ENCODE peak calls at places on chromosome 13, in eight cellular contexts. X, O, D, A, R, N, S and W are unnamed samples.

GRCh38 chr13:110261166-110262081 is 45.5 kb downstream of the COL4A1 start:
- DNase-seq in N (no peak), S (no peak), O (no peak), A (no peak), X (no peak), D (no peak), R (no peak), W (no peak)

GRCh38 chr13:44619651-44620050 is 43.5 kb upstream of the TSC22D1 start:
- DNase-seq in X (no peak), O (no peak), N (no peak), S (no peak), D (no peak), A (no peak), R (no peak), W (no peak)

GRCh38 chr13:44713793-44714469 is 137.8 kb upstream of the TSC22D1 start:
- DNase-seq in D (no peak), S (no peak), O (no peak), A (peak), R (peak), N (no peak), X (peak), W (no peak)

GRCh38 chr13:113539176-113539575 is 45.4 kb upstream of the TFDP1 start:
- DNase-seq in N (no peak), R (no peak), O (no peak), X (no peak), A (no peak), D (no peak), S (no peak), W (no peak)

GRCh38 chr13:113788413-113789135 is 29.5 kb downstream of the TMEM255B start:
- DNase-seq in S (no peak), D (no peak), X (no peak), O (no peak), N (no peak), A (no peak), R (no peak), W (no peak)

GRCh38 chr13:101398191-101398590 is 18.1 kb downstream of the NALCN start:
- DNase-seq in O (no peak), S (no peak), X (peak), D (no peak), N (no peak), R (peak), A (no peak), W (no peak)

GRCh38 chr13:21884299-21884878 is 213.5 kb downstream of the FGF9 start:
- DNase-seq in X (no peak), D (no peak), A (no peak), O (no peak), R (no peak), S (peak), N (no peak), W (peak)

GRCh38 chr13:27024781-27025492 is 146.7 kb downstream of the USP12 start:
- DNase-seq in X (no peak), O (no peak), D (no peak), A (no peak), S (no peak), N (no peak), R (no peak), W (no peak)

GRCh38 chr13:39036212-39036611 is 1.7 kb downstream of the PROSER1 start:
- DNase-seq in R (peak), D (no peak), X (peak), O (no peak), N (no peak), A (no peak), S (peak), W (no peak)

GRCh38 chr13:45063261-45063870 is 56.9 kb upstream of the GTF2F2 start:
- DNase-seq in R (peak), S (no peak), O (no peak), A (no peak), N (no peak), D (no peak), X (no peak), W (no peak)

GRCh38 chr13:42420304-42420703 is 148.4 kb downstream of the AKAP11 start:
- DNase-seq in X (no peak), N (peak), R (no peak), O (peak), D (no peak), A (no peak), S (no peak), W (no peak)

GRCh38 chr13:44347905-44348304 is 25.7 kb upstream of the SERP2 start:
- DNase-seq in R (peak), A (no peak), O (no peak), D (no peak), N (no peak), X (peak), S (no peak), W (no peak)

GRCh38 chr13:24340608-24340955 is 31.2 kb downstream of the C1QTNF9 start:
- DNase-seq in O (no peak), D (no peak), R (no peak), S (no peak), X (no peak), N (no peak), A (no peak), W (no peak)

GRCh38 chr13:112447306-112447705 is 71.2 kb downstream of the SPACA7 start:
- DNase-seq in A (no peak), N (no peak), D (no peak), O (no peak), X (no peak), R (no peak), S (no peak), W (no peak)

GRCh38 chr13:99703908-99704307 is 202.6 kb downstream of the TM9SF2 start:
- DNase-seq in S (no peak), A (no peak), N (no peak), D (no peak), X (no peak), R (no peak), O (no peak), W (no peak)

GRCh38 chr13:106133025-106133424 is 402.4 kb downstream of the EFNB2 start:
- DNase-seq in D (no peak), A (no peak), R (peak), X (peak), N (no peak), O (no peak), S (no peak), W (no peak)

GRCh38 chr13:47287291-47287751 is 390.5 kb upstream of the HTR2A start:
- DNase-seq in N (no peak), R (no peak), X (peak), O (no peak), D (no peak), A (no peak), S (no peak), W (no peak)

GRCh38 chr13:98443329-98443728 is 133.6 kb downstream of the STK24 start:
- DNase-seq in S (no peak), X (peak), R (peak), D (no peak), N (no peak), A (peak), O (no peak), W (no peak)

GRCh38 chr13:53200498-53201453 is 172.2 kb downstream of the OLFM4 start:
- DNase-seq in S (no peak), X (peak), D (peak), A (no peak), N (peak), O (no peak), R (no peak), W (no peak)

GRCh38 chr13:26051231-26052135 is at the start of gene SHISA2:
- DNase-seq in R (peak), O (peak), X (peak), A (no peak), D (peak), S (peak), N (no peak), W (peak)

GRCh38 chr13:88925954-88926353 is 1254.8 kb downstream of the SLITRK5 start:
- DNase-seq in X (no peak), R (no peak), A (no peak), N (no peak), O (no peak), S (no peak), D (no peak), W (no peak)

GRCh38 chr13:59542303-59542702 is 621.4 kb downstream of the DIAPH3 start:
- DNase-seq in R (no peak), D (no peak), O (no peak), N (no peak), A (no peak), X (peak), S (no peak), W (no peak)

GRCh38 chr13:20696073-20696472 is 7.4 kb upstream of the IL17D start:
- DNase-seq in O (no peak), N (no peak), S (no peak), X (no peak), R (no peak), A (no peak), D (no peak), W (no peak)

GRCh38 chr13:100461309-100462035 is 127.1 kb downstream of the GGACT start:
- DNase-seq in S (peak), A (no peak), R (peak), D (no peak), X (peak), O (no peak), N (no peak), W (peak)

GRCh38 chr13:59360108-59360507 is 803.6 kb downstream of the DIAPH3 start:
- DNase-seq in X (no peak), N (no peak), S (no peak), O (no peak), D (peak), A (no peak), R (peak), W (no peak)

GRCh38 chr13:94710881-94711560 is 1.3 kb downstream of the SOX21 start:
- DNase-seq in O (no peak), R (no peak), A (no peak), N (no peak), X (no peak), D (peak), S (peak), W (peak)

GRCh38 chr13:111247552-111247951 is 72.9 kb upstream of the TEX29 start:
- DNase-seq in N (no peak), R (no peak), A (no peak), S (no peak), X (no peak), D (no peak), O (no peak), W (peak)

GRCh38 chr13:24865158-24865557 is 101.2 kb downstream of the RNF17 start:
- DNase-seq in R (peak), S (no peak), N (no peak), A (no peak), O (no peak), X (peak), D (peak), W (no peak)

GRCh38 chr13:34207334-34207733 is 389.4 kb downstream of the RFC3 start:
- DNase-seq in D (no peak), O (no peak), N (no peak), A (peak), S (no peak), R (peak), X (peak), W (no peak)

GRCh38 chr13:36548129-36548528 is 115.8 kb downstream of the CCNA1 start:
- DNase-seq in O (no peak), S (peak), D (no peak), A (no peak), R (no peak), X (no peak), N (no peak), W (no peak)

GRCh38 chr13:48334534-48335127 is 31.1 kb downstream of the RB1 start:
- DNase-seq in O (no peak), N (no peak), A (no peak), D (peak), X (peak), S (peak), R (peak), W (no peak)

GRCh38 chr13:113041293-113041690 is 64.3 kb upstream of the F7 start:
- DNase-seq in R (no peak), O (no peak), X (no peak), N (no peak), D (peak), S (no peak), A (no peak), W (no peak)